ENCODE peak calls at places on chromosome 17, in six cellular contexts. F, X, V, K, W and L are unnamed samples.

GRCh38 chr17:57143341-57143740 is 58.3 kb downstream of the AKAP1 start:
- DNase-seq in F (no peak), K (no peak), W (no peak), X (peak), V (no peak), L (no peak)

GRCh38 chr17:81398170-81398854 is 3.1 kb downstream of the BAHCC1 start:
- DNase-seq in X (peak), V (peak), K (no peak), W (no peak), F (no peak), L (peak)

GRCh38 chr17:74307984-74308773 is 17.8 kb upstream of the KIF19 start:
- DNase-seq in W (no peak), F (no peak), X (no peak), V (no peak), K (no peak), L (no peak)

GRCh38 chr17:38663964-38664644 is 10.7 kb downstream of the EPOP start:
- DNase-seq in F (no peak), V (no peak), W (no peak), X (no peak), K (no peak), L (no peak)

GRCh38 chr17:50944054-50944901 is 78.1 kb upstream of the TOB1 start:
- DNase-seq in F (peak), V (peak), K (peak), W (peak), X (peak), L (peak)

GRCh38 chr17:32276217-32276616 is 10.6 kb downstream of the RHBDL3 start:
- DNase-seq in K (no peak), X (no peak), F (peak), V (no peak), W (no peak), L (peak)

GRCh38 chr17:80082403-80083135 is 18.8 kb upstream of the GAA start:
- DNase-seq in W (peak), K (peak), X (peak), F (peak), V (peak), L (peak)

GRCh38 chr17:75571197-75571884 is 16.3 kb upstream of the MYO15B start:
- DNase-seq in X (no peak), W (no peak), K (no peak), F (peak), V (no peak), L (no peak)

GRCh38 chr17:57422574-57423164 is 166.3 kb downstream of the MSI2 start:
- DNase-seq in K (no peak), X (no peak), V (no peak), F (no peak), W (no peak), L (no peak)

GRCh38 chr17:16345565-16345964 is 7.7 kb downstream of the CENPV start:
- DNase-seq in W (no peak), V (no peak), F (no peak), K (no peak), X (no peak), L (no peak)

GRCh38 chr17:37060094-37060493 is 111.3 kb downstream of the AATF start:
- DNase-seq in W (no peak), V (no peak), X (no peak), F (no peak), K (no peak), L (no peak)

GRCh38 chr17:17741346-17742023 is 60.2 kb downstream of the RAI1 start:
- DNase-seq in K (no peak), X (no peak), V (peak), W (no peak), F (no peak), L (peak)

GRCh38 chr17:81480140-81480917 is 32.3 kb downstream of the ACTG1 start:
- DNase-seq in K (no peak), W (no peak), V (no peak), X (peak), F (no peak), L (no peak)

GRCh38 chr17:69060835-69061234 is at the start of gene ABCA9:
- DNase-seq in X (no peak), K (no peak), V (no peak), W (no peak), F (no peak), L (no peak)

GRCh38 chr17:14061666-14062560 is 7.4 kb upstream of the COX10 start:
- DNase-seq in W (no peak), V (no peak), X (peak), K (no peak), F (no peak), L (peak)

GRCh38 chr17:79940381-79941087 is 95.1 kb downstream of the TBC1D16 start:
- DNase-seq in W (no peak), X (no peak), V (no peak), K (no peak), F (no peak), L (no peak)

GRCh38 chr17:7435676-7436555 is 681 bp downstream of the TMEM102 start:
- DNase-seq in X (no peak), K (peak), V (peak), W (no peak), F (peak), L (peak)

GRCh38 chr17:10600551-10600950 is 51.1 kb upstream of the MYH2 start:
- DNase-seq in X (no peak), F (no peak), K (no peak), W (no peak), V (no peak), L (no peak)

GRCh38 chr17:44766409-44767038 is 7.7 kb downstream of the ADAM11 start:
- DNase-seq in V (peak), W (no peak), K (no peak), F (no peak), X (no peak), L (no peak)

GRCh38 chr17:45906237-45906636 is 11.9 kb downstream of the MAPT start:
- DNase-seq in X (no peak), V (no peak), F (no peak), W (no peak), K (no peak), L (no peak)

GRCh38 chr17:260031-260791 is 78.8 kb upstream of the DOC2B start:
- DNase-seq in K (no peak), W (no peak), V (peak), F (peak), X (no peak), L (peak)

GRCh38 chr17:53924530-53925455 is 102.1 kb downstream of the KIF2B start:
- DNase-seq in F (no peak), K (no peak), X (no peak), V (no peak), W (no peak), L (peak)

GRCh38 chr17:15341385-15341849 is at the start of gene TEKT3:
- DNase-seq in F (no peak), X (peak), K (no peak), W (no peak), V (peak), L (peak)

GRCh38 chr17:29682987-29683386 is 60.3 kb upstream of the CORO6 start:
- DNase-seq in W (no peak), V (no peak), F (no peak), K (no peak), X (no peak), L (peak)

GRCh38 chr17:65547253-65547670 is 14.2 kb downstream of the AXIN2 start:
- DNase-seq in F (no peak), W (no peak), K (no peak), X (no peak), V (no peak), L (no peak)

GRCh38 chr17:80187090-80187489 is 17.3 kb downstream of the CARD14 start:
- DNase-seq in F (no peak), X (peak), V (no peak), W (no peak), K (no peak), L (no peak)

GRCh38 chr17:14737984-14738651 is 437.2 kb downstream of the HS3ST3B1 start:
- DNase-seq in F (peak), V (peak), K (no peak), W (no peak), X (peak), L (peak)

GRCh38 chr17:66950886-66951604 is 13.5 kb upstream of the CACNG4 start:
- DNase-seq in K (no peak), F (no peak), W (no peak), V (no peak), X (peak), L (no peak)

GRCh38 chr17:14299261-14300093 is 1.4 kb upstream of the HS3ST3B1 start:
- DNase-seq in F (no peak), W (no peak), V (peak), K (no peak), X (peak), L (peak)

GRCh38 chr17:45013021-45013997 is 38.1 kb downstream of the DCAKD start:
- DNase-seq in X (no peak), V (peak), W (no peak), K (no peak), F (no peak), L (peak)

GRCh38 chr17:81135503-81136283 is 29.6 kb upstream of the PVALEF start:
- DNase-seq in W (no peak), F (no peak), K (no peak), X (no peak), V (no peak), L (no peak)

GRCh38 chr17:3475812-3476686 is at the start of gene ASPA:
- DNase-seq in K (no peak), W (no peak), F (no peak), X (no peak), V (no peak), L (no peak)